ENCODE peak calls at places on chromosomes 1 and 21, in seven cellular contexts. G is transverse colon, A is GM12878, I is heart left ventricle, V is right lobe of liver, O is A549, L is H1. Z is an unnamed sample.

GRCh38 chr1:21436488-21437340 is 3.2 kb upstream of the NBPF3 start:
- DNase-seq in G (peak), O (no peak), I (no peak), A (no peak), V (no peak), L (no peak), Z (no peak)

GRCh38 chr1:20375563-20375962 is 84.9 kb downstream of the VWA5B1 start:
- DNase-seq in G (no peak), A (no peak), O (no peak), V (no peak), I (peak), L (no peak), Z (no peak)

GRCh38 chr21:32494946-32495703 is 82.6 kb downstream of the EVA1C start:
- DNase-seq in L (no peak), I (no peak), A (no peak), G (no peak), O (no peak), V (no peak), Z (peak)

GRCh38 chr1:109197163-109198042 is 16.3 kb upstream of the SARS1 start:
- DNase-seq in V (no peak), O (peak), L (peak), I (peak), A (no peak), G (no peak), Z (no peak)

GRCh38 chr1:84789014-84789413 is 98.8 kb upstream of the SSX2IP start:
- DNase-seq in G (no peak), O (no peak), V (no peak), A (no peak), L (no peak), I (no peak), Z (no peak)

GRCh38 chr1:230268371-230269170 is 157.6 kb downstream of the PGBD5 start:
- DNase-seq in A (no peak), O (peak), I (no peak), L (no peak), V (no peak), G (peak), Z (no peak)

GRCh38 chr1:39799770-39800470 is 11.3 kb upstream of the BMP8B start:
- DNase-seq in V (peak), G (peak), A (no peak), O (peak), I (peak), L (no peak), Z (peak)

GRCh38 chr1:201050515-201051277 is 27.2 kb upstream of the KIF21B start:
- DNase-seq in L (no peak), A (no peak), V (no peak), G (no peak), I (no peak), O (no peak), Z (no peak)

GRCh38 chr1:152513081-152513480 is 1.2 kb upstream of the CRCT1 start:
- DNase-seq in L (no peak), V (no peak), O (no peak), A (no peak), G (no peak), I (no peak), Z (no peak)

GRCh38 chr1:197915797-197916686 is 1.1 kb upstream of the LHX9 start:
- DNase-seq in O (peak), V (peak), A (no peak), L (no peak), G (peak), I (peak), Z (peak)

GRCh38 chr21:43191521-43191920 is 22.7 kb downstream of the CRYAA start:
- DNase-seq in I (no peak), V (peak), G (no peak), O (no peak), L (no peak), A (no peak), Z (peak)

GRCh38 chr1:116682641-116683221 is 15.2 kb upstream of the IGSF3 start:
- DNase-seq in L (no peak), V (no peak), I (no peak), A (no peak), G (no peak), O (no peak), Z (no peak)

GRCh38 chr1:227330709-227331108 is 12.4 kb upstream of the CDC42BPA start:
- DNase-seq in V (no peak), L (no peak), G (no peak), A (no peak), O (no peak), I (no peak), Z (no peak)

GRCh38 chr1:46547481-46548383 is 3.7 kb downstream of the KNCN start:
- DNase-seq in V (no peak), O (peak), I (peak), G (no peak), A (no peak), L (no peak), Z (no peak)

GRCh38 chr1:20787775-20788488 is 825 bp upstream of the HP1BP3 start:
- DNase-seq in V (no peak), I (no peak), G (peak), L (peak), O (peak), A (no peak), Z (no peak)

GRCh38 chr1:29234471-29234870 is 1.9 kb upstream of the PTPRU start:
- DNase-seq in G (no peak), L (no peak), O (no peak), V (no peak), I (no peak), A (no peak), Z (no peak)

GRCh38 chr21:16291296-16291695 is 561.5 kb downstream of the USP25 start:
- DNase-seq in O (no peak), I (no peak), A (no peak), L (no peak), G (no peak), V (no peak), Z (no peak)

GRCh38 chr1:39335278-39335677 is 130.8 kb downstream of the MACF1 start:
- DNase-seq in G (no peak), L (no peak), V (no peak), A (no peak), I (no peak), O (no peak), Z (peak)

GRCh38 chr1:96979287-96979686 is 257.7 kb downstream of the PTBP2 start:
- DNase-seq in L (no peak), G (no peak), A (no peak), O (no peak), I (no peak), V (no peak), Z (no peak)

GRCh38 chr1:181433931-181434330 is 49.4 kb upstream of the CACNA1E start:
- DNase-seq in O (no peak), L (no peak), A (no peak), I (no peak), V (no peak), G (no peak), Z (no peak)

GRCh38 chr1:53552981-53553733 is 94.0 kb downstream of the DMRTB1 start:
- DNase-seq in A (no peak), O (no peak), V (peak), I (peak), L (no peak), G (peak), Z (peak)

GRCh38 chr1:26014179-26014578 is 7.4 kb upstream of the EXTL1 start:
- DNase-seq in I (no peak), G (no peak), L (no peak), A (no peak), V (no peak), O (no peak), Z (no peak)

GRCh38 chr1:116122955-116123757 is 12.0 kb downstream of the MAB21L3 start:
- DNase-seq in O (no peak), A (no peak), V (peak), G (peak), I (no peak), L (no peak), Z (no peak)

GRCh38 chr21:36854391-36854790 is 112.1 kb downstream of the HLCS start:
- DNase-seq in V (no peak), O (peak), A (no peak), G (peak), L (peak), I (no peak), Z (no peak)

GRCh38 chr1:169528214-169529067 is 42.7 kb upstream of the SLC19A2 start:
- DNase-seq in I (no peak), V (no peak), G (no peak), A (no peak), O (no peak), L (no peak), Z (no peak)

GRCh38 chr1:117173006-117173405 is 37.7 kb downstream of the VTCN1 start:
- DNase-seq in G (no peak), A (no peak), V (no peak), I (no peak), O (no peak), L (no peak), Z (no peak)

GRCh38 chr1:70224954-70225353 is 3.8 kb downstream of the SRSF11 start:
- DNase-seq in L (no peak), V (no peak), A (no peak), I (no peak), G (no peak), O (no peak), Z (no peak)

GRCh38 chr1:70220517-70221240 is 501 bp upstream of the SRSF11 start:
- DNase-seq in G (no peak), I (no peak), O (no peak), V (no peak), A (no peak), L (no peak), Z (no peak)

GRCh38 chr1:70221241-70222077 is at the start of gene SRSF11:
- DNase-seq in I (peak), G (peak), O (peak), A (peak), V (peak), L (peak), Z (peak)

GRCh38 chr1:70220015-70220414 is 1.2 kb upstream of the SRSF11 start:
- DNase-seq in V (no peak), O (no peak), A (no peak), I (no peak), L (no peak), G (no peak), Z (no peak)

DNA sequence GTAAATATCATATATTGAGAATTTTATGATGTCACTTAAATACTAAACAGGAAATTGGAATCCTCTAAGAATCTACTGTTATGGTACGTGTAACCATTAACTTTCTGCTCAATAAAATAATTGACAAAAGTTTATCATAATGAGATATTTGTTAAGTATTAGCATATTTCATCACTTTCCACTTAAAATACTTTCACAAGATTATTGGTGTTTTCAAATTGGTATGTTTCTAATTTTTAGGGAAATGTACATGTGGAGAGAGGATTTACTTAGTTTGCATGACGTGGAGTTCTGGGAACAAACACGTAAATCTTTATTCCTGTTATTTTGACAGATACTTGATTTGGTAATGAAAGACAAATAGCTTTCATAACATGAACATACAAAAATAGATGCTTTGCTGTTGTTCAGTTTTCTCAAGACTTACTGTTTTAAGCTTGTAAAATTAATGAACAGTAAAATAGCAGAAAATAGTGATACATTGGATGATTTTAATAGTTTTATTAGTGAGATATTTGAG is 1.6 kb downstream of the SRSF11 start:
- DNase-seq in I (no peak), A (no peak), L (no peak), V (no peak), G (no peak), O (no peak), Z (no peak)
- H3K4me3 ChIP-seq in I (peak), A (peak), L (peak), V (peak), G (peak), O (peak), Z (no peak)

GRCh38 chr1:12055259-12055658 is 7.8 kb upstream of the TNFRSF8 start:
- DNase-seq in G (no peak), A (no peak), I (no peak), O (no peak), L (no peak), V (no peak), Z (no peak)

GRCh38 chr1:12052997-12053686 is 10.0 kb upstream of the TNFRSF8 start:
- DNase-seq in I (peak), A (no peak), O (no peak), L (no peak), V (no peak), G (no peak), Z (no peak)

GRCh38 chr1:12056331-12056841 is 6.7 kb upstream of the TNFRSF8 start:
- DNase-seq in G (no peak), L (no peak), O (no peak), V (no peak), A (peak), I (no peak), Z (no peak)

GRCh38 chr1:12052008-12052573 is 11.0 kb upstream of the TNFRSF8 start:
- DNase-seq in G (peak), A (peak), I (peak), L (no peak), V (no peak), O (peak), Z (peak)

GRCh38 chr1:12053752-12054548 is 9.2 kb upstream of the TNFRSF8 start:
- DNase-seq in G (no peak), A (peak), I (no peak), V (no peak), L (no peak), O (no peak), Z (no peak)
- TF ChIP-seq POLR2A in G (no peak), A (peak), I (no peak), V (no peak), L (no peak), O (no peak), Z (no peak)

GRCh38 chr1:113949007-113949406 is 19.9 kb downstream of the HIPK1 start:
- DNase-seq in G (no peak), L (no peak), V (peak), A (no peak), O (no peak), I (no peak), Z (no peak)
- TF ChIP-seq CTCF in G (no peak), L (no peak), V (peak), A (no peak), O (peak), I (peak), Z (no peak)

GRCh38 chr1:233816348-233816747 is 88.1 kb upstream of the SLC35F3 start:
- DNase-seq in L (no peak), A (no peak), G (no peak), O (no peak), I (no peak), V (no peak), Z (no peak)
- H3K4me3 ChIP-seq in L (no peak), A (no peak), G (no peak), O (no peak), I (no peak), V (no peak), Z (no peak)

GRCh38 chr1:186670965-186671486 is 9.2 kb downstream of the PTGS2 start:
- DNase-seq in A (no peak), G (no peak), V (no peak), L (no peak), O (no peak), I (no peak), Z (no peak)
- TF ChIP-seq POLR2A in A (no peak), G (no peak), V (no peak), L (no peak), O (no peak), I (no peak), Z (no peak)

DNA sequence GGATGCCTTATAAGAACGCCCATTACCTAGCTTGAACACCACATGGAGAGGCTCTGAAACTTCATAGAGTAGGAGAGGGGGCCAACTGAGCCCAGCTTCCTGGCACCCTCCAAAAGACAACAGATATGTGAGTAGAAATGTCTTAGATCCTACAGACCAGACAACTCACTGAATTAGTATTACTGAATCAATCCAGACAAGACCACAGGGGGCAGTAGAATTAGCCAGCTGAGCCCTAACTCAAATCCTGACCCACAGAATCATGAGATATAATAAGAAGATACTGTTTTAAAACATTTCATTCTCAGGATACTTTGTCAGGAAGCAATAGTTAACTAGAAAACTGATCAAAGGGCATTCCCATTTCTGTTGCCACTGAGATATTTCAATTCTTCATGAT is 45.8 kb upstream of the C1orf21 start:
- DNase-seq in V (no peak), I (no peak), L (no peak), O (no peak), A (no peak), G (no peak), Z (no peak)
- TF ChIP-seq CTCF in V (peak), I (peak), L (no peak), O (no peak), A (no peak), G (no peak), Z (no peak)

DNA sequence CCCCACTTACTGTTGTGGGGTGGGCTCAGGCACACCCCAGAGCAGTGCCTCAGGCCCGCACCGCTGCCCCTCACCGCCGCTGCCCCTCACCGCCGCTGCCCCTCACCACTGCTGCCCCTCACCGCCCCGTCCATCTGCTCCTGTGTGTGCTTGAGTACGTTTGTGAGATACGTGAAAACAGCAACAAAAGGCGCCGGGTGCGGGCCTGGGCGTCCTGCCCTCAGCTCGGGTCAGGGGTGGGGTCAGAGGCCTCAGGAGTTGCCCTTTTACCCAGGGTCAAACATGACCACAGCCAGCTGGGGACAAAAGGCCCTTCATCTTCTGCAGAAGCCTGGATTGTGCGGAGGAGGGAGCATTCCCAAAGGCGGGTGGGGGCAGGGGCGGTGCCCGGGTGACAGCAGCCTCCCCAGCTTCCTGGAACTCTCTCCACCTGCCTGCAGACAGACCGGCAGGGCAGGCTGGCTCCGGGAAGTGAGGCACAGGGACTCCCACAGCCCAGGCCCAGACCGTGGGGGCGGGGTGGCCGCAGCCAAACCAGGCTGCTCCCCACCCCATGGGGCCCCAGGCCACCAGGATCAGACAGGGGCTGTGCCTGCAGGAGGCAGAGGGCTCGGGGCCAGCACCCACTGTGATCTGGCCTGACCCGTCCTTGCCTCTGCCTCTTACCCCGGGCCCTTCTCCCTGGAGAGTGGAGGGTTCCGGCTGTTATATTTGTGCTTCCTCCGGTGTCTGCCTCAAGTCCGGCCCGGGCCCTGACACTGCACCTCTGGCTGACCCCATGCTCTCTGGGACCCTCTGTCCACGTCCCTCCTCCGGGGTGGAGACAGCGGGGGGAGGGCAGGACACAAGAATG is 2.3 kb upstream of the VWA1 start:
- DNase-seq in A (no peak), L (no peak), O (no peak), V (peak), I (peak), G (peak), Z (peak)
- H3K4me3 ChIP-seq in A (peak), L (peak), O (no peak), V (peak), I (peak), G (peak), Z (no peak)

GRCh38 chr21:44801468-44802395 is at the start of gene UBE2G2:
- DNase-seq in V (peak), I (peak), L (no peak), O (peak), G (peak), A (no peak), Z (peak)
- TF ChIP-seq POLR2A in V (peak), I (peak), L (peak), O (no peak), G (peak), A (peak), Z (no peak)

GRCh38 chr1:33497410-33497809 is 25.0 kb downstream of the ZSCAN20 start:
- DNase-seq in G (no peak), O (no peak), L (no peak), I (no peak), A (no peak), V (no peak), Z (no peak)

GRCh38 chr1:33502726-33503125 is 30.3 kb downstream of the ZSCAN20 start:
- DNase-seq in A (no peak), G (no peak), L (no peak), V (no peak), O (no peak), I (no peak), Z (no peak)

GRCh38 chr1:33501774-33502173 is 29.3 kb downstream of the ZSCAN20 start:
- DNase-seq in O (no peak), I (no peak), G (no peak), V (no peak), L (no peak), A (no peak), Z (no peak)

GRCh38 chr1:33501309-33501708 is 28.9 kb downstream of the ZSCAN20 start:
- DNase-seq in G (no peak), A (no peak), O (no peak), I (no peak), L (no peak), V (no peak), Z (no peak)

DNA sequence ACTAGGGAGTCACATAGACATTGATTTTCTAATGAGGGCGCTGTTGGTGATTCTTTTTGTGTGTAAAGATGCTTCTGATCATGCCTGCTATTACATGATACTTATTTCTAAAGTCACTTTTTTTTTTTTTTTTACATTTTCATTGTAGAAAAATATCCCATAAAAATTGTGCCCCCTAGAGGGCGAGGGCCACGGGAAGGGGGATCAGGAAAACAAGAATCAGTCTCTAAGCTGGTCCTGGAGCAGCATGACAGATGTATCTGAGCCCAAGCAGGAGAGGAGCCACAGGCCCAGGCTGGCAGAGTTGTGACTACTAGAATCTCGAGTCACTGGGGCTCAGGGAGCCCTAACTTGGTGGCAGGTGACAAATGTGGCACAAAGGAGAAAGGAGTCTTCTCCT is 28.1 kb downstream of the ZSCAN20 start:
- DNase-seq in G (no peak), I (no peak), A (no peak), O (no peak), L (no peak), V (no peak), Z (no peak)
- TF ChIP-seq CTCF in G (no peak), I (no peak), A (no peak), O (no peak), L (peak), V (no peak), Z (no peak)